ENCODE peak calls at places on chromosome 11, in five cellular contexts. P is NCI-H510A, C is cardiac fibroblast, I is GM12864, Y is glutamatergic neuron. V is an unnamed sample.

GRCh38 chr11:3907590-3907989 is 52.1 kb downstream of the STIM1 start:
- DNase-seq in P (no peak), C (no peak), I (no peak), Y (no peak), V (no peak)

GRCh38 chr11:86818466-86819282 is 18.3 kb downstream of the PRSS23 start:
- DNase-seq in P (peak), C (peak), I (no peak), Y (no peak), V (peak)

GRCh38 chr11:121207485-121208115 is 85.0 kb upstream of the SC5D start:
- DNase-seq in P (no peak), C (peak), I (no peak), Y (no peak), V (peak)

GRCh38 chr11:73330569-73331093 is 22.6 kb downstream of the ARHGEF17 start:
- DNase-seq in P (no peak), C (peak), I (no peak), Y (peak), V (peak)

GRCh38 chr11:70506986-70507385 is 108.7 kb downstream of the CTTN start:
- DNase-seq in P (no peak), C (no peak), I (no peak), Y (no peak), V (no peak)

GRCh38 chr11:31809857-31810778 is 1.0 kb downstream of the PAX6 start:
- DNase-seq in P (no peak), C (peak), I (no peak), Y (peak), V (peak)

GRCh38 chr11:2901854-2902783 is 16.5 kb upstream of the CDKN1C start:
- DNase-seq in P (peak), C (peak), I (peak), Y (peak), V (peak)

GRCh38 chr11:124837491-124837856 is 27.8 kb upstream of the ROBO3 start:
- DNase-seq in P (no peak), C (peak), I (peak), Y (no peak), V (peak)

GRCh38 chr11:68398870-68399865 is 61.4 kb upstream of the PPP6R3 start:
- DNase-seq in P (no peak), C (peak), I (no peak), Y (no peak), V (peak)

GRCh38 chr11:69283446-69283845 is 10.5 kb upstream of the MYEOV start:
- DNase-seq in P (no peak), C (no peak), I (no peak), Y (no peak), V (no peak)

GRCh38 chr11:92224394-92225205 is at the start of gene FAT3:
- DNase-seq in P (peak), C (peak), I (no peak), Y (peak), V (no peak)

GRCh38 chr11:61254403-61255025 is 13.5 kb downstream of the PGA5 start:
- DNase-seq in P (peak), C (peak), I (peak), Y (peak), V (peak)

GRCh38 chr11:133928628-133929059 is 28.1 kb downstream of the IGSF9B start:
- DNase-seq in P (peak), C (peak), I (no peak), Y (no peak), V (peak)

GRCh38 chr11:68414457-68415221 is 45.9 kb upstream of the PPP6R3 start:
- DNase-seq in P (no peak), C (no peak), I (no peak), Y (no peak), V (no peak)

GRCh38 chr11:65316979-65317786 is 2.5 kb downstream of the CDC42EP2 start:
- DNase-seq in P (no peak), C (peak), I (no peak), Y (peak), V (peak)